ENCODE peak calls at places on chromosomes 13 and 19, in nine cellular contexts. One of them, this sample, is unnamed.

GRCh38 chr13:38866649-38867048 is 124.0 kb downstream of the STOML3 start:
- DNase-seq in fibroblast of the aortic adventitia: no peak
- DNase-seq in tibial nerve: no peak
- DNase-seq in brain microvascular endothelial cell: no peak
- DNase-seq in body of pancreas: no peak
- DNase-seq in left ventricle myocardium inferior: no peak
- DNase-seq in GM12865: no peak
- DNase-seq in A549: no peak
- DNase-seq in esophagus muscularis mucosa: no peak
- DNase-seq in this sample: no peak

GRCh38 chr19:55694241-55694655 is 19.2 kb downstream of the EPN1 start:
- DNase-seq in fibroblast of the aortic adventitia: no peak
- DNase-seq in tibial nerve: no peak
- DNase-seq in brain microvascular endothelial cell: no peak
- DNase-seq in body of pancreas: no peak
- DNase-seq in left ventricle myocardium inferior: no peak
- DNase-seq in GM12865: no peak
- DNase-seq in A549: no peak
- DNase-seq in esophagus muscularis mucosa: no peak
- DNase-seq in this sample: no peak

GRCh38 chr13:29589234-29589633 is 6.3 kb downstream of the SLC7A1 start:
- DNase-seq in fibroblast of the aortic adventitia: no peak
- DNase-seq in tibial nerve: no peak
- DNase-seq in brain microvascular endothelial cell: peak
- DNase-seq in body of pancreas: no peak
- DNase-seq in left ventricle myocardium inferior: no peak
- DNase-seq in GM12865: no peak
- DNase-seq in A549: no peak
- DNase-seq in esophagus muscularis mucosa: no peak
- DNase-seq in this sample: no peak

GRCh38 chr13:102651892-102652291 is 43.0 kb downstream of the METTL21C start:
- DNase-seq in fibroblast of the aortic adventitia: peak
- DNase-seq in tibial nerve: no peak
- DNase-seq in brain microvascular endothelial cell: peak
- DNase-seq in body of pancreas: no peak
- DNase-seq in left ventricle myocardium inferior: no peak
- DNase-seq in GM12865: no peak
- DNase-seq in A549: no peak
- DNase-seq in esophagus muscularis mucosa: no peak
- DNase-seq in this sample: no peak

GRCh38 chr19:32489971-32490370 is 84.4 kb downstream of the DPY19L3 start:
- DNase-seq in fibroblast of the aortic adventitia: no peak
- DNase-seq in tibial nerve: no peak
- DNase-seq in brain microvascular endothelial cell: no peak
- DNase-seq in body of pancreas: no peak
- DNase-seq in left ventricle myocardium inferior: no peak
- DNase-seq in GM12865: no peak
- DNase-seq in A549: no peak
- DNase-seq in esophagus muscularis mucosa: peak
- DNase-seq in this sample: no peak

GRCh38 chr13:34019870-34020269 is 201.9 kb downstream of the RFC3 start:
- DNase-seq in fibroblast of the aortic adventitia: no peak
- DNase-seq in tibial nerve: no peak
- DNase-seq in brain microvascular endothelial cell: no peak
- DNase-seq in body of pancreas: no peak
- DNase-seq in left ventricle myocardium inferior: no peak
- DNase-seq in GM12865: no peak
- DNase-seq in A549: no peak
- DNase-seq in esophagus muscularis mucosa: no peak
- DNase-seq in this sample: no peak

GRCh38 chr19:40322951-40323615 is 25.1 kb downstream of the C19orf47 start:
- DNase-seq in fibroblast of the aortic adventitia: no peak
- DNase-seq in tibial nerve: no peak
- DNase-seq in brain microvascular endothelial cell: peak
- DNase-seq in body of pancreas: no peak
- DNase-seq in left ventricle myocardium inferior: no peak
- DNase-seq in GM12865: no peak
- DNase-seq in A549: no peak
- DNase-seq in esophagus muscularis mucosa: no peak
- DNase-seq in this sample: no peak

GRCh38 chr13:113997845-113998751 is 24.2 kb upstream of the C13orf46 start:
- DNase-seq in fibroblast of the aortic adventitia: peak
- DNase-seq in tibial nerve: peak
- DNase-seq in brain microvascular endothelial cell: peak
- DNase-seq in body of pancreas: peak
- DNase-seq in left ventricle myocardium inferior: peak
- DNase-seq in GM12865: no peak
- DNase-seq in A549: no peak
- DNase-seq in esophagus muscularis mucosa: no peak
- DNase-seq in this sample: no peak

GRCh38 chr13:76425930-76426329 is 460.3 kb downstream of the KCTD12 start:
- DNase-seq in fibroblast of the aortic adventitia: peak
- DNase-seq in tibial nerve: no peak
- DNase-seq in brain microvascular endothelial cell: peak
- DNase-seq in body of pancreas: peak
- DNase-seq in left ventricle myocardium inferior: no peak
- DNase-seq in GM12865: no peak
- DNase-seq in A549: no peak
- DNase-seq in esophagus muscularis mucosa: no peak
- DNase-seq in this sample: no peak

GRCh38 chr19:10864538-10864899 is 6.8 kb upstream of the CARM1 start:
- DNase-seq in fibroblast of the aortic adventitia: peak
- DNase-seq in tibial nerve: peak
- DNase-seq in brain microvascular endothelial cell: peak
- DNase-seq in body of pancreas: peak
- DNase-seq in left ventricle myocardium inferior: peak
- DNase-seq in GM12865: peak
- DNase-seq in A549: peak
- DNase-seq in esophagus muscularis mucosa: no peak
- DNase-seq in this sample: no peak

GRCh38 chr13:76696370-76696769 is 189.8 kb downstream of the KCTD12 start:
- DNase-seq in fibroblast of the aortic adventitia: peak
- DNase-seq in tibial nerve: no peak
- DNase-seq in brain microvascular endothelial cell: peak
- DNase-seq in body of pancreas: no peak
- DNase-seq in left ventricle myocardium inferior: no peak
- DNase-seq in GM12865: no peak
- DNase-seq in A549: no peak
- DNase-seq in esophagus muscularis mucosa: no peak
- DNase-seq in this sample: no peak

GRCh38 chr13:50129923-50130685 is 114.9 kb downstream of the KCNRG start:
- DNase-seq in fibroblast of the aortic adventitia: peak
- DNase-seq in tibial nerve: peak
- DNase-seq in brain microvascular endothelial cell: no peak
- DNase-seq in body of pancreas: peak
- DNase-seq in left ventricle myocardium inferior: peak
- DNase-seq in GM12865: peak
- DNase-seq in A549: peak
- DNase-seq in esophagus muscularis mucosa: peak
- DNase-seq in this sample: no peak

GRCh38 chr19:42655748-42656147 is 61.0 kb upstream of the CEACAM8 start:
- DNase-seq in fibroblast of the aortic adventitia: no peak
- DNase-seq in tibial nerve: no peak
- DNase-seq in brain microvascular endothelial cell: no peak
- DNase-seq in body of pancreas: peak
- DNase-seq in left ventricle myocardium inferior: no peak
- DNase-seq in GM12865: no peak
- DNase-seq in A549: no peak
- DNase-seq in esophagus muscularis mucosa: no peak
- DNase-seq in this sample: no peak

GRCh38 chr19:15418112-15418587 is 638 bp downstream of the AKAP8L start:
- DNase-seq in fibroblast of the aortic adventitia: peak
- DNase-seq in tibial nerve: no peak
- DNase-seq in brain microvascular endothelial cell: peak
- DNase-seq in body of pancreas: peak
- DNase-seq in left ventricle myocardium inferior: no peak
- DNase-seq in GM12865: no peak
- DNase-seq in A549: peak
- DNase-seq in esophagus muscularis mucosa: no peak
- DNase-seq in this sample: no peak

GRCh38 chr19:15418588-15419412 is at the start of gene AKAP8L:
- DNase-seq in fibroblast of the aortic adventitia: peak
- DNase-seq in tibial nerve: peak
- DNase-seq in brain microvascular endothelial cell: peak
- DNase-seq in body of pancreas: peak
- DNase-seq in left ventricle myocardium inferior: peak
- DNase-seq in GM12865: peak
- DNase-seq in A549: peak
- DNase-seq in esophagus muscularis mucosa: peak
- DNase-seq in this sample: peak

GRCh38 chr19:15417699-15418098 is 1.1 kb downstream of the AKAP8L start:
- DNase-seq in fibroblast of the aortic adventitia: peak
- DNase-seq in tibial nerve: no peak
- DNase-seq in brain microvascular endothelial cell: no peak
- DNase-seq in body of pancreas: peak
- DNase-seq in left ventricle myocardium inferior: no peak
- DNase-seq in GM12865: no peak
- DNase-seq in A549: no peak
- DNase-seq in esophagus muscularis mucosa: no peak
- DNase-seq in this sample: no peak

GRCh38 chr19:15412832-15413231 is 6.0 kb downstream of the AKAP8L start:
- DNase-seq in fibroblast of the aortic adventitia: no peak
- DNase-seq in tibial nerve: no peak
- DNase-seq in brain microvascular endothelial cell: no peak
- DNase-seq in body of pancreas: no peak
- DNase-seq in left ventricle myocardium inferior: no peak
- DNase-seq in GM12865: no peak
- DNase-seq in A549: no peak
- DNase-seq in esophagus muscularis mucosa: no peak
- DNase-seq in this sample: no peak
- H3K4me3 ChIP-seq in fibroblast of the aortic adventitia: no peak
- H3K4me3 ChIP-seq in tibial nerve: no peak
- H3K4me3 ChIP-seq in brain microvascular endothelial cell: no peak
- H3K4me3 ChIP-seq in body of pancreas: no peak
- H3K4me3 ChIP-seq in left ventricle myocardium inferior: no peak
- H3K4me3 ChIP-seq in GM12865: no peak
- H3K4me3 ChIP-seq in A549: no peak
- H3K4me3 ChIP-seq in esophagus muscularis mucosa: no peak
- H3K4me3 ChIP-seq in this sample: no peak

GRCh38 chr19:8333771-8334457 is 9.1 kb downstream of the KANK3 start:
- DNase-seq in fibroblast of the aortic adventitia: no peak
- DNase-seq in tibial nerve: no peak
- DNase-seq in brain microvascular endothelial cell: no peak
- DNase-seq in body of pancreas: no peak
- DNase-seq in left ventricle myocardium inferior: no peak
- DNase-seq in GM12865: no peak
- DNase-seq in A549: no peak
- DNase-seq in esophagus muscularis mucosa: no peak
- DNase-seq in this sample: no peak

GRCh38 chr19:8335343-8336071 is 7.6 kb downstream of the KANK3 start:
- DNase-seq in fibroblast of the aortic adventitia: no peak
- DNase-seq in tibial nerve: no peak
- DNase-seq in brain microvascular endothelial cell: no peak
- DNase-seq in body of pancreas: no peak
- DNase-seq in left ventricle myocardium inferior: no peak
- DNase-seq in GM12865: peak
- DNase-seq in A549: peak
- DNase-seq in esophagus muscularis mucosa: no peak
- DNase-seq in this sample: no peak

GRCh38 chr19:8331263-8331840 is 10.1 kb downstream of the RPS28 start:
- DNase-seq in fibroblast of the aortic adventitia: no peak
- DNase-seq in tibial nerve: no peak
- DNase-seq in brain microvascular endothelial cell: no peak
- DNase-seq in body of pancreas: no peak
- DNase-seq in left ventricle myocardium inferior: no peak
- DNase-seq in GM12865: no peak
- DNase-seq in A549: no peak
- DNase-seq in esophagus muscularis mucosa: no peak
- DNase-seq in this sample: no peak

GRCh38 chr19:8334458-8335342 is 8.4 kb downstream of the KANK3 start:
- DNase-seq in fibroblast of the aortic adventitia: peak
- DNase-seq in tibial nerve: no peak
- DNase-seq in brain microvascular endothelial cell: no peak
- DNase-seq in body of pancreas: peak
- DNase-seq in left ventricle myocardium inferior: peak
- DNase-seq in GM12865: peak
- DNase-seq in A549: peak
- DNase-seq in esophagus muscularis mucosa: no peak
- DNase-seq in this sample: no peak

DNA sequence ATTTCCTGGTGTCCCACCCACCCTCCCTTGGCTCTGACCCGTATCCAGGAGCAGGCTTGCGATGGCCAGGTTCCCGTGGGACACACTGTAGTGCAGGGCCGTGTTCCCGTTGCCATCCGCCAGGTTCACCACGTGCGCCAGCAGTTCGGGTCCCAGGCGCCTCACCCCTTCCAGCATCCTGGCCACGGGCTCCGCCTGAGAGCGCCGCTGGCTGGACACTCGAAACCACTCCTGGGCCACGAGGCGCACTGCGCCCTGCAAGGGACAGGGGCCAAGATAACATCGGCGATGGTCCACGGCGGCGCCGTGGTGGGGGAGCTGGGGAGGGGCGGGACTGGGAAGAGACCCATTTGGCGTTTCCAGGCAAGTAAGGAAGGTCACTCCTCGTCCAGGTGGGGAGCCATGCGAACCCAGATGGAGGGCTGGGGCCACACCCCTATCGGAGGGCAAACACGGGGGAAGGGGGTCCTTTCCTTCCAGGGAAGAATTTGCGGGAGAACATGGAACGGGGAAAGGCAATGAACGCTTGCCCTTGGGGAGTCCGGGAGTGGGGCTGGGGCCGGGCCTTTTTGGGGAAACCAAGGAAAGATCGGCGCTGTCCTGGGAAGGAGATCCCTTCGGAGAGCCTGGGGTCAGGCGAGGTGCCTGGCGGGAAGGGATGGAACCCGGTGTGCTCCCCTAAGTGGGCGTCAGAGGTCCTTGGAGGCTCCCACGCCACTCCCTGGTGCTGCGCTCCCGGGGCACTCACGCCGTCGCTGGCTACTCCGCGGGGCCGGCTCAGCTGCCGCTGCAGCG is 9.9 kb downstream of the KANK3 start:
- DNase-seq in fibroblast of the aortic adventitia: no peak
- DNase-seq in tibial nerve: no peak
- DNase-seq in brain microvascular endothelial cell: no peak
- DNase-seq in body of pancreas: no peak
- DNase-seq in left ventricle myocardium inferior: peak
- DNase-seq in GM12865: no peak
- DNase-seq in A549: no peak
- DNase-seq in esophagus muscularis mucosa: no peak
- DNase-seq in this sample: no peak
- H3K4me3 ChIP-seq in fibroblast of the aortic adventitia: no peak
- H3K4me3 ChIP-seq in tibial nerve: no peak
- H3K4me3 ChIP-seq in brain microvascular endothelial cell: no peak
- H3K4me3 ChIP-seq in body of pancreas: no peak
- H3K4me3 ChIP-seq in left ventricle myocardium inferior: peak
- H3K4me3 ChIP-seq in GM12865: no peak
- H3K4me3 ChIP-seq in A549: no peak
- H3K4me3 ChIP-seq in esophagus muscularis mucosa: no peak
- H3K4me3 ChIP-seq in this sample: no peak

GRCh38 chr19:17966497-17967257 is at the start of gene KCNN1:
- DNase-seq in fibroblast of the aortic adventitia: no peak
- DNase-seq in tibial nerve: no peak
- DNase-seq in brain microvascular endothelial cell: no peak
- DNase-seq in body of pancreas: no peak
- DNase-seq in left ventricle myocardium inferior: no peak
- DNase-seq in GM12865: no peak
- DNase-seq in A549: peak
- DNase-seq in esophagus muscularis mucosa: no peak
- DNase-seq in this sample: no peak
- H3K4me3 ChIP-seq in fibroblast of the aortic adventitia: no peak
- H3K4me3 ChIP-seq in tibial nerve: peak
- H3K4me3 ChIP-seq in brain microvascular endothelial cell: no peak
- H3K4me3 ChIP-seq in body of pancreas: no peak
- H3K4me3 ChIP-seq in left ventricle myocardium inferior: peak
- H3K4me3 ChIP-seq in GM12865: no peak
- H3K4me3 ChIP-seq in A549: peak
- H3K4me3 ChIP-seq in esophagus muscularis mucosa: peak
- H3K4me3 ChIP-seq in this sample: peak

GRCh38 chr19:53157601-53158000 is 1.3 kb downstream of the ZNF347 start:
- DNase-seq in fibroblast of the aortic adventitia: peak
- DNase-seq in tibial nerve: no peak
- DNase-seq in brain microvascular endothelial cell: no peak
- DNase-seq in body of pancreas: no peak
- DNase-seq in left ventricle myocardium inferior: no peak
- DNase-seq in GM12865: no peak
- DNase-seq in A549: no peak
- DNase-seq in esophagus muscularis mucosa: no peak
- DNase-seq in this sample: no peak
- H3K4me3 ChIP-seq in fibroblast of the aortic adventitia: peak
- H3K4me3 ChIP-seq in tibial nerve: peak
- H3K4me3 ChIP-seq in brain microvascular endothelial cell: peak
- H3K4me3 ChIP-seq in body of pancreas: peak
- H3K4me3 ChIP-seq in left ventricle myocardium inferior: peak
- H3K4me3 ChIP-seq in GM12865: peak
- H3K4me3 ChIP-seq in A549: no peak
- H3K4me3 ChIP-seq in esophagus muscularis mucosa: peak
- H3K4me3 ChIP-seq in this sample: peak